ENCODE peak calls at places on chromosomes 7 and 10, in seven cellular contexts. One of them, this sample, is unnamed.

GRCh38 chr10:50470798-50471582 is 152.8 kb downstream of the SGMS1 start:
- DNase-seq in hepatocyte: peak
- DNase-seq in dorsolateral prefrontal cortex: no peak
- DNase-seq in PC-3: peak
- DNase-seq in left lung: no peak
- DNase-seq in pancreas: no peak
- DNase-seq in ovary: no peak
- DNase-seq in this sample: no peak

GRCh38 chr7:85023066-85023687 is 163.7 kb downstream of the SEMA3D start:
- DNase-seq in hepatocyte: peak
- DNase-seq in dorsolateral prefrontal cortex: peak
- DNase-seq in PC-3: peak
- DNase-seq in left lung: no peak
- DNase-seq in pancreas: no peak
- DNase-seq in ovary: no peak
- DNase-seq in this sample: no peak

GRCh38 chr7:38321515-38321944 is 48.1 kb upstream of the TARP start:
- DNase-seq in hepatocyte: no peak
- DNase-seq in dorsolateral prefrontal cortex: peak
- DNase-seq in PC-3: peak
- DNase-seq in left lung: no peak
- DNase-seq in pancreas: no peak
- DNase-seq in ovary: no peak
- DNase-seq in this sample: no peak

GRCh38 chr10:24784923-24785322 is 61.2 kb upstream of the ARHGAP21 start:
- DNase-seq in hepatocyte: no peak
- DNase-seq in dorsolateral prefrontal cortex: no peak
- DNase-seq in PC-3: peak
- DNase-seq in left lung: no peak
- DNase-seq in pancreas: no peak
- DNase-seq in ovary: no peak
- DNase-seq in this sample: no peak

GRCh38 chr10:91000985-91001384 is 80.1 kb upstream of the ANKRD1 start:
- DNase-seq in hepatocyte: no peak
- DNase-seq in dorsolateral prefrontal cortex: no peak
- DNase-seq in PC-3: no peak
- DNase-seq in left lung: no peak
- DNase-seq in pancreas: no peak
- DNase-seq in ovary: no peak
- DNase-seq in this sample: no peak

GRCh38 chr10:122132882-122133634 is 138.0 kb upstream of the BTBD16 start:
- DNase-seq in hepatocyte: no peak
- DNase-seq in dorsolateral prefrontal cortex: no peak
- DNase-seq in PC-3: no peak
- DNase-seq in left lung: no peak
- DNase-seq in pancreas: no peak
- DNase-seq in ovary: no peak
- DNase-seq in this sample: no peak

GRCh38 chr7:96304573-96304972 is 17.3 kb downstream of the SLC25A13 start:
- DNase-seq in hepatocyte: no peak
- DNase-seq in dorsolateral prefrontal cortex: no peak
- DNase-seq in PC-3: peak
- DNase-seq in left lung: no peak
- DNase-seq in pancreas: no peak
- DNase-seq in ovary: no peak
- DNase-seq in this sample: no peak

GRCh38 chr10:77715081-77715480 is 77.5 kb upstream of the KCNMA1 start:
- DNase-seq in hepatocyte: no peak
- DNase-seq in dorsolateral prefrontal cortex: no peak
- DNase-seq in PC-3: peak
- DNase-seq in left lung: no peak
- DNase-seq in pancreas: no peak
- DNase-seq in ovary: no peak
- DNase-seq in this sample: no peak

GRCh38 chr10:16907720-16908119 is 90.5 kb upstream of the RSU1 start:
- DNase-seq in hepatocyte: no peak
- DNase-seq in dorsolateral prefrontal cortex: no peak
- DNase-seq in PC-3: no peak
- DNase-seq in left lung: no peak
- DNase-seq in pancreas: no peak
- DNase-seq in ovary: no peak
- DNase-seq in this sample: no peak

GRCh38 chr7:155803418-155804376 is 8.6 kb downstream of the SHH start:
- DNase-seq in hepatocyte: peak
- DNase-seq in dorsolateral prefrontal cortex: no peak
- DNase-seq in PC-3: peak
- DNase-seq in left lung: peak
- DNase-seq in pancreas: peak
- DNase-seq in ovary: no peak
- DNase-seq in this sample: no peak

GRCh38 chr7:150368884-150369739 is 490 bp downstream of the REPIN1 start:
- DNase-seq in hepatocyte: peak
- DNase-seq in dorsolateral prefrontal cortex: peak
- DNase-seq in PC-3: peak
- DNase-seq in left lung: peak
- DNase-seq in pancreas: peak
- DNase-seq in ovary: peak
- DNase-seq in this sample: peak

GRCh38 chr10:80504158-80504811 is 33.4 kb upstream of the SH2D4B start:
- DNase-seq in hepatocyte: peak
- DNase-seq in dorsolateral prefrontal cortex: no peak
- DNase-seq in PC-3: no peak
- DNase-seq in left lung: no peak
- DNase-seq in pancreas: peak
- DNase-seq in ovary: no peak
- DNase-seq in this sample: no peak

GRCh38 chr10:80507484-80507880 is 30.2 kb upstream of the SH2D4B start:
- DNase-seq in hepatocyte: no peak
- DNase-seq in dorsolateral prefrontal cortex: no peak
- DNase-seq in PC-3: no peak
- DNase-seq in left lung: no peak
- DNase-seq in pancreas: no peak
- DNase-seq in ovary: no peak
- DNase-seq in this sample: no peak

GRCh38 chr10:80504897-80505465 is 32.7 kb upstream of the SH2D4B start:
- DNase-seq in hepatocyte: no peak
- DNase-seq in dorsolateral prefrontal cortex: no peak
- DNase-seq in PC-3: no peak
- DNase-seq in left lung: no peak
- DNase-seq in pancreas: peak
- DNase-seq in ovary: no peak
- DNase-seq in this sample: no peak

GRCh38 chr10:80506836-80507483 is 30.7 kb upstream of the SH2D4B start:
- DNase-seq in hepatocyte: no peak
- DNase-seq in dorsolateral prefrontal cortex: no peak
- DNase-seq in PC-3: no peak
- DNase-seq in left lung: no peak
- DNase-seq in pancreas: no peak
- DNase-seq in ovary: no peak
- DNase-seq in this sample: no peak

DNA sequence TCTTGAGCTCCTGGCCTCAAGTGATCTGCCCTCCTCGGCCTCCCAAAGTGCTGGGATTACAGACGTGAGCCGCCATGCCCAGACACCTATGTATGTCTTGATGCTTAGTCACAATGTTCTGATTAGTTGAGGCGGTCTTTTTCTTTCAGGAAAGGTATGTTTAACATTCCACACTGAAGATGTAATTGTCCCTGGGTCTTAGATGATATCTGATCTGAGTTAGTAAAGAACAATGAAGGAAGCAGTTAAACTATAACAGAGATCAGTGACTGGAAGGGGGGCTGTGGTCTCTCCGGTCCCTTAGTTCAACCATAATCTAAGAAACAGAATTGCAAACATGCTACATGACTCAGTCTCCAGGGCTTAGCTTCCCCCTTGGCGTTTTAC is 31.5 kb upstream of the SH2D4B start:
- DNase-seq in hepatocyte: peak
- DNase-seq in dorsolateral prefrontal cortex: no peak
- DNase-seq in PC-3: no peak
- DNase-seq in left lung: no peak
- DNase-seq in pancreas: no peak
- DNase-seq in ovary: no peak
- DNase-seq in this sample: no peak
- H3K27ac ChIP-seq in hepatocyte: peak
- H3K27ac ChIP-seq in dorsolateral prefrontal cortex: peak
- H3K27ac ChIP-seq in PC-3: no peak
- H3K27ac ChIP-seq in left lung: peak
- H3K27ac ChIP-seq in pancreas: peak
- H3K27ac ChIP-seq in ovary: no peak
- H3K27ac ChIP-seq in this sample: no peak

DNA sequence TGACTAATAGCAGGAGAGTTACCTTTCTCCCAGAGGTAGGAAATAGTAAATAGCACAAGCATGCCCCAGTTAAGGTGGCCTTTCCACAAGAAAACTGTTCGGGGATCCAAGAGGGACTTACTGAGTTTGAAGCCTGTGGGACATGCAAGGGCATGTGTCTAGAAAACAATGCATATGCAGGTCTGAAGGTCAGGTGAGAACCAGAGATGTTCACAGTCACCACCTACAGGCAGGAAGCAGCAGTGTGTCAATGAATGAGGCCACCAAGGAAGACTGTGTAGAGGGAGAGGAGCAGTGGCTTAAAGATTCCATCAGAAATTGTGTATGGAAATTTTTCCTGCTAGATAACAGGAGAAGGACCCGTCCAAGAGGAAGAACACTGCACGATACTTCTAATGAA is 66.0 kb downstream of the CALD1 start:
- DNase-seq in hepatocyte: no peak
- DNase-seq in dorsolateral prefrontal cortex: no peak
- DNase-seq in PC-3: peak
- DNase-seq in left lung: no peak
- DNase-seq in pancreas: no peak
- DNase-seq in ovary: no peak
- DNase-seq in this sample: no peak
- TF ChIP-seq CTCF in hepatocyte: peak
- TF ChIP-seq CTCF in dorsolateral prefrontal cortex: no peak
- TF ChIP-seq CTCF in PC-3: peak
- TF ChIP-seq CTCF in left lung: no peak
- TF ChIP-seq CTCF in pancreas: peak
- TF ChIP-seq CTCF in ovary: no peak
- TF ChIP-seq CTCF in this sample: peak

GRCh38 chr10:124701038-124701365 is 43.2 kb downstream of the FAM53B start:
- DNase-seq in hepatocyte: no peak
- DNase-seq in dorsolateral prefrontal cortex: no peak
- DNase-seq in PC-3: no peak
- DNase-seq in left lung: no peak
- DNase-seq in pancreas: no peak
- DNase-seq in ovary: peak
- DNase-seq in this sample: no peak

GRCh38 chr10:124701435-124701834 is 42.7 kb downstream of the FAM53B start:
- DNase-seq in hepatocyte: no peak
- DNase-seq in dorsolateral prefrontal cortex: no peak
- DNase-seq in PC-3: no peak
- DNase-seq in left lung: peak
- DNase-seq in pancreas: peak
- DNase-seq in ovary: peak
- DNase-seq in this sample: no peak

GRCh38 chr10:124703372-124703771 is 40.8 kb downstream of the FAM53B start:
- DNase-seq in hepatocyte: no peak
- DNase-seq in dorsolateral prefrontal cortex: no peak
- DNase-seq in PC-3: no peak
- DNase-seq in left lung: no peak
- DNase-seq in pancreas: no peak
- DNase-seq in ovary: no peak
- DNase-seq in this sample: no peak

GRCh38 chr10:124700293-124701037 is 43.7 kb downstream of the FAM53B start:
- DNase-seq in hepatocyte: no peak
- DNase-seq in dorsolateral prefrontal cortex: no peak
- DNase-seq in PC-3: no peak
- DNase-seq in left lung: no peak
- DNase-seq in pancreas: no peak
- DNase-seq in ovary: no peak
- DNase-seq in this sample: no peak

DNA sequence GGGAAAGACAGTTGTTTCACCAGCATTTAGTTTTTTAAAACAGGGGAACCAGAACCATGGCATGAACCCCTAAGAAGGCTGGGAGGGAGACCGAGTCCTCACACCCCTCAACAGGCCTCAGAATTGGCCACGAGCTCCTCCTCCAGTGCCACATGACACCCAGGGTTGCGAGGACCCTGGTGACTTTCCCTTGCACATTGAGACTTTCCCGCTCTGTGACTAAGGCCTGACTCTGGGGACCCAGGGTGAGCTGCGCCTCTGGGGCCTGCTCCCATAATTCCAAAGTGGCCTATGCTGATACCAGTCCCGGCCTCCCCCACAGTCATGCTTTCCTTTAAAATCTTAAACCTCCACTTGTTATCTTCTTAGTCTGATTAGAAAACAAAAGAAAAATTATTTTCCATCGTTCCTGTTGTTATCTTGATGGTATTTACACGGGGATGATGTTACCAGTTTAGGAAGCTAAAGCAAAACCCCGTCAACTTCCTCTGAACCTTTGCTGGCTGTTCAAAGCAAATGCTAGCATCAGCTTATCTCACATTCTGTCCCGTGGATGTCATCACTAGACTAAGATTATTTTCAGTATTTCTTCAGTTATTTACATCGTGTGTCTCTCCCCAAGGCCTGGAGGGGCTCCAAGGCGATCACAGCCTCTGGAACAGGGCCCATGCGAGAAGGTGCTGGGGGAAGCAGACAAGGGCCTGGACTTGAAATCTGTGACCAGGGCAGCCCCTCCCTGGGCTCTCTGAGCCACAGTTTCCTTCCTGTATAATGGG is 42.1 kb downstream of the FAM53B start:
- DNase-seq in hepatocyte: no peak
- DNase-seq in dorsolateral prefrontal cortex: no peak
- DNase-seq in PC-3: no peak
- DNase-seq in left lung: peak
- DNase-seq in pancreas: no peak
- DNase-seq in ovary: peak
- DNase-seq in this sample: peak
- H3K27ac ChIP-seq in hepatocyte: peak
- H3K27ac ChIP-seq in dorsolateral prefrontal cortex: peak
- H3K27ac ChIP-seq in PC-3: no peak
- H3K27ac ChIP-seq in left lung: peak
- H3K27ac ChIP-seq in pancreas: peak
- H3K27ac ChIP-seq in ovary: peak
- H3K27ac ChIP-seq in this sample: peak

DNA sequence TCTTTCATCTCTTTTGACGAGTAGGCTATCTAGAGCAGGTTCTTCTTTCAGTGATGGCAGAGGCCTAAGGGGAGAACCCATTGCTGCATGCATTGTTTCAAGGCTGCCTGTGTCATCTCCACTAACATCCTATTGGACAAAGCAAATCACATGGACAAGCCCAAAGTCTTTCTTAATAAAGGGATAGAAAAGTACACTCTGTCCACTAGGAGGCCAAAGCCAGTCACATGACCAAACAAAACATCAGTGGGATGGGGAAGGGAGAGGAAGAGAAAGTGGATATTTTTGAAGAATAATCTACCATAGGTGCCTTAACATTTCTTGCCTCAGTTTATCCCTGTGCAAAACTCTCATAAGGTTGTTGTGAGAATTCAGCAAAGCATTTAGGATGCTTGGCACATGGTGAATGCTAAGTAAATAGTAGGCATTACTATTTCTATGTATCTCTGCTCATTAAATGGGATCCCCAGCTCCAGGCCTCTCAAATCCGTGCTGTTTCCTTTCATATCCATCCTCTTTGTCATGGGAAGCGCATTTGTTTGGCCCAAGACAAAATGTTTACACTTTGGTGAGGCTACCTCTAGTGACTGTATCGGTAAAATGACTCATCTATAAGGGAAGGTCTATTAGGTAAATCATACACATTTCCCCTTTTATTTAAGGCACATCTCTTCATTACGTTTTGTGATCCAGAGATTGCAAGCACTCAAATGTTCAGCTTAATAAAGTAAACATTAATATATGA is 16.7 kb upstream of the CADPS2 start:
- DNase-seq in hepatocyte: no peak
- DNase-seq in dorsolateral prefrontal cortex: no peak
- DNase-seq in PC-3: peak
- DNase-seq in left lung: no peak
- DNase-seq in pancreas: no peak
- DNase-seq in ovary: no peak
- DNase-seq in this sample: no peak
- TF ChIP-seq CTCF in hepatocyte: no peak
- TF ChIP-seq CTCF in dorsolateral prefrontal cortex: no peak
- TF ChIP-seq CTCF in PC-3: peak
- TF ChIP-seq CTCF in left lung: no peak
- TF ChIP-seq CTCF in pancreas: no peak
- TF ChIP-seq CTCF in ovary: no peak
- TF ChIP-seq CTCF in this sample: no peak

This sample was measured in CD4-positive, alpha-beta T cell.